ENCODE peak calls at places on chromosomes 6 and 20, in six cellular contexts. H is IMR-90, E is glutamatergic neuron, R is T-cell, X is endothelial cell, W is HS-5. S is an unnamed sample.

GRCh38 chr6:26207248-26207801 is 120.1 kb downstream of the HFE start:
- DNase-seq in H (no peak), E (no peak), R (no peak), X (no peak), W (no peak), S (no peak)

GRCh38 chr6:43119456-43119855 is 43.3 kb downstream of the PTK7 start:
- DNase-seq in H (no peak), E (no peak), R (no peak), X (no peak), W (no peak), S (no peak)

GRCh38 chr6:53672232-53672631 is 6.7 kb upstream of the KLHL31 start:
- DNase-seq in H (no peak), E (no peak), R (no peak), X (no peak), W (no peak), S (no peak)

GRCh38 chr6:137743493-137743892 is 123.6 kb upstream of the TNFAIP3 start:
- DNase-seq in H (no peak), E (no peak), R (no peak), X (no peak), W (no peak), S (no peak)

GRCh38 chr6:89895273-89895874 is 1.1 kb downstream of the GJA10 start:
- DNase-seq in H (peak), E (no peak), R (no peak), X (peak), W (no peak), S (no peak)

GRCh38 chr6:87264481-87264880 is 57.9 kb upstream of the SMIM8 start:
- DNase-seq in H (no peak), E (no peak), R (no peak), X (no peak), W (no peak), S (no peak)

GRCh38 chr20:60262967-60263603 is 304.9 kb downstream of the CDH26 start:
- DNase-seq in H (no peak), E (peak), R (peak), X (peak), W (no peak), S (peak)

GRCh38 chr6:157758516-157759023 is 64.5 kb upstream of the SNX9 start:
- DNase-seq in H (no peak), E (no peak), R (no peak), X (no peak), W (no peak), S (no peak)

GRCh38 chr6:10491463-10491862 is 29.7 kb upstream of the GCNT2 start:
- DNase-seq in H (no peak), E (no peak), R (no peak), X (no peak), W (no peak), S (no peak)

GRCh38 chr6:31358302-31358701 is 1.3 kb upstream of the HLA-B start:
- DNase-seq in H (no peak), E (no peak), R (no peak), X (no peak), W (no peak), S (no peak)

GRCh38 chr20:47568019-47568418 is 66.3 kb downstream of the NCOA3 start:
- DNase-seq in H (peak), E (no peak), R (no peak), X (no peak), W (peak), S (no peak)

GRCh38 chr6:150813993-150814359 is 51.5 kb upstream of the MTHFD1L start:
- DNase-seq in H (peak), E (no peak), R (no peak), X (no peak), W (peak), S (no peak)

GRCh38 chr20:10610266-10610665 is 63.5 kb downstream of the JAG1 start:
- DNase-seq in H (no peak), E (no peak), R (no peak), X (no peak), W (no peak), S (no peak)

GRCh38 chr6:32109114-32109764 is at the start of gene TNXB:
- DNase-seq in H (no peak), E (no peak), R (no peak), X (no peak), W (no peak), S (no peak)

GRCh38 chr20:50848341-50848808 is 53.5 kb downstream of the BCAS4 start:
- DNase-seq in H (no peak), E (no peak), R (no peak), X (no peak), W (no peak), S (no peak)

GRCh38 chr6:54291738-54292137 is 16.5 kb upstream of the TINAG start:
- DNase-seq in H (peak), E (no peak), R (no peak), X (no peak), W (peak), S (no peak)

GRCh38 chr6:53349209-53349693 is 501 bp upstream of the ELOVL5 start:
- DNase-seq in H (no peak), E (no peak), R (no peak), X (no peak), W (no peak), S (no peak)

GRCh38 chr20:16664031-16664430 is 65.8 kb upstream of the SNRPB2 start:
- DNase-seq in H (no peak), E (peak), R (no peak), X (no peak), W (no peak), S (no peak)